ENCODE peak calls at places on chromosomes 11 and 22, in four cellular contexts. One of them, this sample, is unnamed.
A peak's percentile ranks its signal among the peaks of the same experiment; 100 is the strongest.

GRCh38 chr22:44538071-44538470 is 40.0 kb upstream of the RTL6 start:
- DNase-seq in HEK293T: no peak
- DNase-seq in NCI-H510A treated with DMSO at 0.1 percent for 48 hours: no peak
- DNase-seq in heart right ventricle: no peak
- DNase-seq in this sample: no peak

GRCh38 chr11:17720796-17721171 is 1.4 kb downstream of the MYOD1 start:
- DNase-seq in HEK293T: peak; percentile 47
- DNase-seq in NCI-H510A treated with DMSO at 0.1 percent for 48 hours: no peak
- DNase-seq in heart right ventricle: no peak
- DNase-seq in this sample: no peak

GRCh38 chr22:24727218-24727851 is 47.2 kb downstream of the PIWIL3 start:
- DNase-seq in HEK293T: peak; percentile 68
- DNase-seq in NCI-H510A treated with DMSO at 0.1 percent for 48 hours: peak; percentile 82
- DNase-seq in heart right ventricle: peak; percentile 66
- DNase-seq in this sample: no peak

GRCh38 chr11:102546923-102547471 is 16.4 kb upstream of the MMP7 start:
- DNase-seq in HEK293T: no peak
- DNase-seq in NCI-H510A treated with DMSO at 0.1 percent for 48 hours: no peak
- DNase-seq in heart right ventricle: no peak
- DNase-seq in this sample: no peak

GRCh38 chr11:36822829-36823228 is 224.8 kb upstream of the RAG2 start:
- DNase-seq in HEK293T: no peak
- DNase-seq in NCI-H510A treated with DMSO at 0.1 percent for 48 hours: no peak
- DNase-seq in heart right ventricle: no peak
- DNase-seq in this sample: no peak

GRCh38 chr22:42475122-42475521 is 42.9 kb upstream of the NFAM1 start:
- DNase-seq in HEK293T: no peak
- DNase-seq in NCI-H510A treated with DMSO at 0.1 percent for 48 hours: no peak
- DNase-seq in heart right ventricle: no peak
- DNase-seq in this sample: no peak

GRCh38 chr11:76267563-76267962 is 61.3 kb upstream of the WNT11 start:
- DNase-seq in HEK293T: no peak
- DNase-seq in NCI-H510A treated with DMSO at 0.1 percent for 48 hours: no peak
- DNase-seq in heart right ventricle: no peak
- DNase-seq in this sample: no peak

GRCh38 chr11:69700278-69701140 is 3.3 kb downstream of the FGF19 start:
- DNase-seq in HEK293T: peak; percentile 47
- DNase-seq in NCI-H510A treated with DMSO at 0.1 percent for 48 hours: peak; percentile 60
- DNase-seq in heart right ventricle: peak; percentile 78
- DNase-seq in this sample: peak; percentile 32

GRCh38 chr11:2540521-2541320 is 95.9 kb downstream of the KCNQ1 start:
- DNase-seq in HEK293T: no peak
- DNase-seq in NCI-H510A treated with DMSO at 0.1 percent for 48 hours: no peak
- DNase-seq in heart right ventricle: no peak
- DNase-seq in this sample: no peak

GRCh38 chr11:112367453-112367852 is 106.8 kb upstream of the PLET1 start:
- DNase-seq in HEK293T: no peak
- DNase-seq in NCI-H510A treated with DMSO at 0.1 percent for 48 hours: no peak
- DNase-seq in heart right ventricle: no peak
- DNase-seq in this sample: no peak